ENCODE peak calls at places on chromosomes 11 and 22, in six cellular contexts. R is H9, Q is GM12878, K is BE2C, P is progenitor cell of endocrine pancreas, M is colonic mucosa. A is an unnamed sample.
A peak's percentile ranks its signal among the peaks of the same experiment; 100 is the strongest.

GRCh38 chr11:65559951-65560537 is 1.9 kb upstream of the LTBP3 start:
- DNase-seq in R (peak; percentile 63), Q (no peak), K (no peak), P (no peak), M (peak; percentile 63), A (no peak)

GRCh38 chr11:34266987-34267386 is 90.8 kb downstream of the ABTB2 start:
- DNase-seq in R (no peak), Q (no peak), K (no peak), P (no peak), M (no peak), A (no peak)

GRCh38 chr11:35211952-35212351 is 73.0 kb downstream of the CD44 start:
- DNase-seq in R (no peak), Q (no peak), K (no peak), P (no peak), M (no peak), A (no peak)

GRCh38 chr11:130629039-130629438 is 180.6 kb downstream of the ADAMTS15 start:
- DNase-seq in R (no peak), Q (no peak), K (no peak), P (no peak), M (no peak), A (no peak)

GRCh38 chr11:63668396-63668795 is 2.8 kb downstream of the ATL3 start:
- DNase-seq in R (no peak), Q (no peak), K (no peak), P (no peak), M (no peak), A (no peak)

GRCh38 chr22:35736166-35736565 is 18.5 kb downstream of the APOL5 start:
- DNase-seq in R (no peak), Q (no peak), K (no peak), P (no peak), M (no peak), A (no peak)

GRCh38 chr22:26457661-26458272 is 25.8 kb downstream of the HPS4 start:
- DNase-seq in R (no peak), Q (no peak), K (no peak), P (no peak), M (no peak), A (no peak)

GRCh38 chr11:20980736-20981135 is 311.4 kb downstream of the NELL1 start:
- DNase-seq in R (no peak), Q (no peak), K (no peak), P (no peak), M (no peak), A (no peak)

GRCh38 chr11:126816655-126817054 is 183.9 kb downstream of the KIRREL3 start:
- DNase-seq in R (no peak), Q (no peak), K (no peak), P (no peak), M (no peak), A (no peak)

GRCh38 chr11:898540-899190 is 11.9 kb downstream of the CHID1 start:
- DNase-seq in R (no peak), Q (no peak), K (peak; percentile 43), P (no peak), M (no peak), A (no peak)

GRCh38 chr22:25161017-25161915 is 38.4 kb upstream of the CRYBB3 start:
- DNase-seq in R (no peak), Q (no peak), K (no peak), P (no peak), M (no peak), A (no peak)

GRCh38 chr11:104772806-104773241 is 125.4 kb downstream of the CASP12 start:
- DNase-seq in R (no peak), Q (no peak), K (peak; percentile 44), P (no peak), M (no peak), A (peak; percentile 70)

GRCh38 chr11:85826096-85826855 is 15.3 kb upstream of the SYTL2 start:
- DNase-seq in R (peak; percentile 54), Q (no peak), K (peak; percentile 56), P (no peak), M (no peak), A (no peak)

GRCh38 chr11:6402061-6402470 is 11.8 kb downstream of the SMPD1 start:
- DNase-seq in R (no peak), Q (no peak), K (no peak), P (no peak), M (no peak), A (no peak)

GRCh38 chr22:22343603-22344276 is 99.2 kb downstream of the VPREB1 start:
- DNase-seq in R (no peak), Q (no peak), K (no peak), P (no peak), M (peak; percentile 19), A (no peak)

GRCh38 chr11:75896843-75897419 is 81.9 kb downstream of the UVRAG start:
- DNase-seq in R (no peak), Q (no peak), K (no peak), P (no peak), M (no peak), A (peak; percentile 24)

GRCh38 chr11:101797335-101797734 is 117.5 kb upstream of the CEP126 start:
- DNase-seq in R (no peak), Q (no peak), K (no peak), P (no peak), M (no peak), A (no peak)

GRCh38 chr11:19498986-19499669 is 213.5 kb upstream of the NAV2 start:
- DNase-seq in R (no peak), Q (no peak), K (no peak), P (no peak), M (no peak), A (peak; percentile 2)

GRCh38 chr11:23569134-23569533 is 708.9 kb upstream of the CCDC179 start:
- DNase-seq in R (no peak), Q (no peak), K (no peak), P (no peak), M (no peak), A (no peak)

GRCh38 chr11:68012843-68013610 is 2.9 kb downstream of the ALDH3B1 start:
- DNase-seq in R (no peak), Q (no peak), K (no peak), P (no peak), M (no peak), A (peak; percentile 88)

GRCh38 chr11:65185166-65185565 is 3.4 kb downstream of the CAPN1 start:
- DNase-seq in R (no peak), Q (no peak), K (no peak), P (no peak), M (no peak), A (no peak)

GRCh38 chr11:77188912-77189491 is 61.0 kb downstream of the MYO7A start:
- DNase-seq in R (peak; percentile 82), Q (no peak), K (no peak), P (no peak), M (peak; percentile 68), A (no peak)

GRCh38 chr22:40323681-40324083 is 22.6 kb upstream of the ADSL start:
- DNase-seq in R (no peak), Q (no peak), K (no peak), P (no peak), M (no peak), A (no peak)

GRCh38 chr22:50074551-50075042 is 10.6 kb downstream of the MLC1 start:
- DNase-seq in R (peak; percentile 41), Q (no peak), K (no peak), P (no peak), M (peak; percentile 36), A (no peak)

GRCh38 chr22:49103314-49104052 is 724.2 kb downstream of the BRD1 start:
- DNase-seq in R (no peak), Q (no peak), K (no peak), P (no peak), M (no peak), A (no peak)

DNA sequence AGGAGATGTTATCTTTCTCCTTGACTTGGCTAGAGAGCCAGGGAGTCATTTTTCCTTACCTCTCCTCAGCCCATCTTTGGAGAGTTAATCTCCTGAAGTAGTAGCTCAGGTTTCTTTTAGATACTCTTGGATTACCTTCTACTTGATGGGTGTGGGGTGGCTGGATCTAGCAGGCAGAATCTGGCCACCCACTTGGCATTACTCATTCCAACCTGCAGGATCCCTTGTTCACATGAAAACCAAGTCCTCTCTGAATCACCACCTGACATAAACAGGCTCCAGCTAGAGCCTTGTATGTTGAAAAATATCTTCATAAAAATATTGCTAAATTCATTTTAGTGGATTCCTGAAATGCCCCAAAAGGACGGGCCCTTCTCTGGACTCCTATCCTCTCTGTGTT is 250.6 kb upstream of the PLET1 start:
- DNase-seq in R (no peak), Q (no peak), K (no peak), P (no peak), M (no peak), A (no peak)
- TF ChIP-seq CTCF in R (no peak), Q (no peak), K (no peak), P (no peak), M (no peak), A (no peak)

GRCh38 chr11:96145163-96145585 is 197.8 kb downstream of the MAML2 start:
- DNase-seq in R (no peak), Q (no peak), K (no peak), P (no peak), M (no peak), A (no peak)
- TF ChIP-seq CTCF in R (no peak), Q (no peak), K (no peak), P (no peak), M (no peak), A (no peak)

GRCh38 chr22:36872084-36872483 is 11.3 kb downstream of the NCF4 start:
- DNase-seq in R (no peak), Q (no peak), K (no peak), P (no peak), M (no peak), A (no peak)

GRCh38 chr22:36871669-36872081 is 10.9 kb downstream of the NCF4 start:
- DNase-seq in R (peak; percentile 56), Q (no peak), K (no peak), P (no peak), M (no peak), A (no peak)

GRCh38 chr22:36868546-36868945 is 7.7 kb downstream of the NCF4 start:
- DNase-seq in R (no peak), Q (no peak), K (no peak), P (no peak), M (no peak), A (no peak)

GRCh38 chr22:36867695-36868094 is 6.9 kb downstream of the NCF4 start:
- DNase-seq in R (no peak), Q (no peak), K (no peak), P (no peak), M (no peak), A (no peak)

DNA sequence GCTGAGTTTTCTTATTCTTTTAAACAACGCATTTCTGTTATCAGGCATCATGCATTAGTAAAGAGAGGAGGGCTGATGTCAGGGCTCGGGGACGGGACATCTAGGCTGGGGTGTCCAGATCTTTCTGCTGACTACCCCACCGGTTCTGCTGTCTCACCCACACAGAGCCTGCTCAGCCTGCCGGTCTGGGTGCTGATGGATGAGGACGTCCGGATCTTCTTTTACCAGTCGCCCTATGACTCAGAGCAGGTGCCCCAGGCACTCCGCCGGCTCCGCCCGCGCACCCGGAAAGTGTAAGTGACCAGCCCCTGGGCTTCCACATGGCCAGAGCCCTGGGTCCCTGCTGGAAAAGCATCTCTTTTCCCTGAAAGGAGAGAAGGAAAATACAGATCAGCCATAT is 9.4 kb downstream of the NCF4 start:
- DNase-seq in R (no peak), Q (no peak), K (peak; percentile 60), P (no peak), M (no peak), A (no peak)
- TF ChIP-seq CTCF in R (no peak), Q (no peak), K (no peak), P (no peak), M (no peak), A (no peak)

DNA sequence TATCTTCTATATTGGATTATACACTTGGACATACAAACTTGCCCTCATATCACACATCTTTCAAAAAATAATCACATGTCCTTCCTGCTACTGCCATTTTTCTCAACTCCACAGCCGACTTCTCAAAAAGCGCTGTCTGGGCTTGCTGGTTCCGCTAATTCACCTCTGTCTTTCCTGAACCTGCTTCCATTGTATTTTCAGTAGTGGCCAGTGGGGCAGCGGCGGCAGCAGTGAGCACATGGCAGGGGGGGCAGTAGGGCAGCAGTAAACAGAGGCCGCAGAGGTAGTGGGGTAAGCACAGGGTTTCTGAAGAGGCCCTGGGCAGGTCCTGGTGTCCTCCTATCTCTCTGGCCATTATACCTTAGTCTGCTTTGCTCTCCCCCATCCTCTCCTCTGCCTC is 126.3 kb downstream of the RRAS2 start:
- DNase-seq in R (peak; percentile 67), Q (no peak), K (no peak), P (no peak), M (no peak), A (no peak)
- TF ChIP-seq CTCF in R (peak; percentile 74), Q (no peak), K (peak; percentile 31), P (peak; percentile 34), M (no peak), A (no peak)